ENCODE peak calls at places on chromosomes 16 and 17, in eight cellular contexts. One of them, this sample, is unnamed. For H3K36me3, the result is how much of the 10 kb centered on the place peaks cover.

GRCh38 chr17:70313031-70313430 is 143.7 kb downstream of the KCNJ2 start:
- DNase-seq in PC-9: no peak
- DNase-seq in IMR-90: peak
- DNase-seq in CD4-positive, CD25-positive, alpha-beta regulatory T cell: no peak
- DNase-seq in psoas muscle: no peak
- DNase-seq in HCT116: no peak
- DNase-seq in adipocyte: no peak
- DNase-seq in tibial artery: no peak
- DNase-seq in this sample: peak

GRCh38 chr17:259341-259976 is 78.0 kb upstream of the DOC2B start:
- DNase-seq in PC-9: no peak
- DNase-seq in IMR-90: no peak
- DNase-seq in CD4-positive, CD25-positive, alpha-beta regulatory T cell: no peak
- DNase-seq in psoas muscle: no peak
- DNase-seq in HCT116: no peak
- DNase-seq in adipocyte: no peak
- DNase-seq in tibial artery: no peak
- DNase-seq in this sample: no peak

GRCh38 chr16:49312389-49312990 is 30.9 kb upstream of the CBLN1 start:
- DNase-seq in PC-9: no peak
- DNase-seq in IMR-90: no peak
- DNase-seq in CD4-positive, CD25-positive, alpha-beta regulatory T cell: no peak
- DNase-seq in psoas muscle: no peak
- DNase-seq in HCT116: no peak
- DNase-seq in adipocyte: no peak
- DNase-seq in tibial artery: no peak
- DNase-seq in this sample: no peak

GRCh38 chr17:36475346-36475970 is 11.0 kb upstream of the ZNHIT3 start:
- DNase-seq in PC-9: no peak
- DNase-seq in IMR-90: no peak
- DNase-seq in CD4-positive, CD25-positive, alpha-beta regulatory T cell: no peak
- DNase-seq in psoas muscle: no peak
- DNase-seq in HCT116: no peak
- DNase-seq in adipocyte: no peak
- DNase-seq in tibial artery: no peak
- DNase-seq in this sample: no peak

GRCh38 chr17:10114931-10115535 is 83.4 kb downstream of the GAS7 start:
- DNase-seq in PC-9: no peak
- DNase-seq in IMR-90: peak
- DNase-seq in CD4-positive, CD25-positive, alpha-beta regulatory T cell: peak
- DNase-seq in psoas muscle: peak
- DNase-seq in HCT116: no peak
- DNase-seq in adipocyte: peak
- DNase-seq in tibial artery: peak
- DNase-seq in this sample: peak

GRCh38 chr17:27244019-27244418 is 49.9 kb upstream of the WSB1 start:
- DNase-seq in PC-9: no peak
- DNase-seq in IMR-90: no peak
- DNase-seq in CD4-positive, CD25-positive, alpha-beta regulatory T cell: no peak
- DNase-seq in psoas muscle: no peak
- DNase-seq in HCT116: no peak
- DNase-seq in adipocyte: no peak
- DNase-seq in tibial artery: no peak
- DNase-seq in this sample: no peak

GRCh38 chr16:28181557-28181914 is 30.2 kb downstream of the XPO6 start:
- DNase-seq in PC-9: peak
- DNase-seq in IMR-90: peak
- DNase-seq in CD4-positive, CD25-positive, alpha-beta regulatory T cell: no peak
- DNase-seq in psoas muscle: no peak
- DNase-seq in HCT116: peak
- DNase-seq in adipocyte: peak
- DNase-seq in tibial artery: peak
- DNase-seq in this sample: peak

GRCh38 chr16:53773150-53773846 is 69.3 kb downstream of the FTO start:
- DNase-seq in PC-9: peak
- DNase-seq in IMR-90: peak
- DNase-seq in CD4-positive, CD25-positive, alpha-beta regulatory T cell: peak
- DNase-seq in psoas muscle: no peak
- DNase-seq in HCT116: no peak
- DNase-seq in adipocyte: peak
- DNase-seq in tibial artery: no peak
- DNase-seq in this sample: peak

GRCh38 chr17:69594641-69595040 is 180.1 kb downstream of the MAP2K6 start:
- DNase-seq in PC-9: no peak
- DNase-seq in IMR-90: no peak
- DNase-seq in CD4-positive, CD25-positive, alpha-beta regulatory T cell: no peak
- DNase-seq in psoas muscle: no peak
- DNase-seq in HCT116: no peak
- DNase-seq in adipocyte: no peak
- DNase-seq in tibial artery: no peak
- DNase-seq in this sample: no peak

GRCh38 chr17:29561541-29562517 is 5.0 kb downstream of the ABHD15 start:
- DNase-seq in PC-9: no peak
- DNase-seq in IMR-90: no peak
- DNase-seq in CD4-positive, CD25-positive, alpha-beta regulatory T cell: no peak
- DNase-seq in psoas muscle: peak
- DNase-seq in HCT116: no peak
- DNase-seq in adipocyte: no peak
- DNase-seq in tibial artery: no peak
- DNase-seq in this sample: no peak

DNA sequence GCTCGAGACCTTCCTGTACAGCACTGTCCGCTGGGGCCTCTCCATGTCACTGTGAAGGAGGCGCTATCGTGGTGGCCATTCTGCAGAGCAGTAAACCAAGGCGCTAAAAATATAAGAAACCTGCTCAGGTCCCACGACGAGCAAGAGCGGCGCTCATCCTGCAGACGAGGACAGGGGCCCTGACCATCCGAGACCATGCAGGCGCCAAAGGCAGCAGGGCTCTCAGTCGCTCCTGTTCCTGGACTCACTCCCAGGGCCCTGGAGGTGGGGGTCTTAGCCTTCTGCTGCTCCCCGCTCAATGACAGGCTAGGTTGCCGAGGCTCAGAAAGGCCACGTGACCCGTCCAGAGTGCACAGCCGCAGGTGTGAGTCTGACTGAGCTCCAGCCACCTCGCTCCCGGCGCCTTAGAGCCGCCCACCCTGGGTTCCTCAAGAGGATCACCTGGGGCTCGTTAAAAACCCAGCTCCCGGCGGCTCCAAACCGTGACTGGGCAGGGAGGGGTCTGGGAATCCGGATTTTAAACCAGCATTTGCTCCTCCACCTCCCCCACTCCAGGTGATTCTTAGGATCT is 503 bp upstream of the ATP2C2 start:
- DNase-seq in PC-9: no peak
- DNase-seq in IMR-90: no peak
- DNase-seq in CD4-positive, CD25-positive, alpha-beta regulatory T cell: no peak
- DNase-seq in psoas muscle: no peak
- DNase-seq in HCT116: no peak
- DNase-seq in adipocyte: no peak
- DNase-seq in tibial artery: no peak
- DNase-seq in this sample: no peak
- H3K4me3 ChIP-seq in PC-9: peak
- H3K4me3 ChIP-seq in IMR-90: no peak
- H3K4me3 ChIP-seq in CD4-positive, CD25-positive, alpha-beta regulatory T cell: no peak
- H3K4me3 ChIP-seq in psoas muscle: no peak
- H3K4me3 ChIP-seq in HCT116: peak
- H3K4me3 ChIP-seq in adipocyte: no peak
- H3K4me3 ChIP-seq in tibial artery: no peak
- H3K4me3 ChIP-seq in this sample: no peak

GRCh38 chr16:87330257-87330624 is 13.0 kb upstream of the C16orf95 start:
- DNase-seq in PC-9: no peak
- DNase-seq in IMR-90: no peak
- DNase-seq in CD4-positive, CD25-positive, alpha-beta regulatory T cell: no peak
- DNase-seq in psoas muscle: peak
- DNase-seq in HCT116: no peak
- DNase-seq in adipocyte: no peak
- DNase-seq in tibial artery: no peak
- DNase-seq in this sample: no peak
- H3K36me3 ChIP-seq in PC-9: under half
- H3K36me3 ChIP-seq in IMR-90: under half
- H3K36me3 ChIP-seq in CD4-positive, CD25-positive, alpha-beta regulatory T cell: under half
- H3K36me3 ChIP-seq in psoas muscle: under half
- H3K36me3 ChIP-seq in HCT116: under half
- H3K36me3 ChIP-seq in adipocyte: half or more
- H3K36me3 ChIP-seq in tibial artery: half or more
- H3K36me3 ChIP-seq in this sample: under half

GRCh38 chr17:1577657-1578428 is 15.3 kb upstream of the PITPNA start:
- DNase-seq in PC-9: no peak
- DNase-seq in IMR-90: no peak
- DNase-seq in CD4-positive, CD25-positive, alpha-beta regulatory T cell: no peak
- DNase-seq in psoas muscle: peak
- DNase-seq in HCT116: no peak
- DNase-seq in adipocyte: no peak
- DNase-seq in tibial artery: no peak
- DNase-seq in this sample: no peak

GRCh38 chr17:1574697-1575471 is 12.3 kb upstream of the PITPNA start:
- DNase-seq in PC-9: no peak
- DNase-seq in IMR-90: no peak
- DNase-seq in CD4-positive, CD25-positive, alpha-beta regulatory T cell: no peak
- DNase-seq in psoas muscle: peak
- DNase-seq in HCT116: no peak
- DNase-seq in adipocyte: no peak
- DNase-seq in tibial artery: no peak
- DNase-seq in this sample: no peak

GRCh38 chr17:1576500-1576899 is 13.9 kb upstream of the PITPNA start:
- DNase-seq in PC-9: peak
- DNase-seq in IMR-90: no peak
- DNase-seq in CD4-positive, CD25-positive, alpha-beta regulatory T cell: no peak
- DNase-seq in psoas muscle: peak
- DNase-seq in HCT116: no peak
- DNase-seq in adipocyte: no peak
- DNase-seq in tibial artery: no peak
- DNase-seq in this sample: no peak

GRCh38 chr17:1573932-1574696 is 11.5 kb upstream of the PITPNA start:
- DNase-seq in PC-9: peak
- DNase-seq in IMR-90: peak
- DNase-seq in CD4-positive, CD25-positive, alpha-beta regulatory T cell: peak
- DNase-seq in psoas muscle: peak
- DNase-seq in HCT116: peak
- DNase-seq in adipocyte: peak
- DNase-seq in tibial artery: peak
- DNase-seq in this sample: peak

DNA sequence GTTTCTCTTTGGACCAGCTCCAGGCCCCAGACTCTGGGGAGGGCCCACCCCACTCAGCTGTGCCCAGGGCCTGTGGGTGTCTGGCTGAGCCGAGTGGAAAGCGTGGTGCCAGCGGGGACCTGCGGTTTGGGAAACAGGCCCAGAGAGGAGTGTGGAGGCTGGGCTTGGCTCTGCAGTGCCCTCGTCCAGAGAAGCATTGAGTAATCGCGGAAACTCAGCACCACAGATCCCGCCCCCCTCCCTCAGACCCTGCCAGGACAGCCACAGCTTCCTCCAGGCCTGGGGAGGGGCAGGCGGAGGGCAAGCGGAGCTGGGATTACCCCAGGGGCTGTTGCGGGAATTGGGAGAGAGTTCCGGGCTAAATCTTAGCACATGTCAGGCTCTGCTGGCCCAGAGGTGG is 14.6 kb upstream of the PITPNA start:
- DNase-seq in PC-9: peak
- DNase-seq in IMR-90: peak
- DNase-seq in CD4-positive, CD25-positive, alpha-beta regulatory T cell: no peak
- DNase-seq in psoas muscle: peak
- DNase-seq in HCT116: no peak
- DNase-seq in adipocyte: peak
- DNase-seq in tibial artery: peak
- DNase-seq in this sample: peak
- H3K4me3 ChIP-seq in PC-9: no peak
- H3K4me3 ChIP-seq in IMR-90: no peak
- H3K4me3 ChIP-seq in CD4-positive, CD25-positive, alpha-beta regulatory T cell: no peak
- H3K4me3 ChIP-seq in psoas muscle: peak
- H3K4me3 ChIP-seq in HCT116: no peak
- H3K4me3 ChIP-seq in adipocyte: no peak
- H3K4me3 ChIP-seq in tibial artery: no peak
- H3K4me3 ChIP-seq in this sample: no peak

GRCh38 chr17:32481193-32481592 is 5.6 kb upstream of the CDK5R1 start:
- DNase-seq in PC-9: no peak
- DNase-seq in IMR-90: no peak
- DNase-seq in CD4-positive, CD25-positive, alpha-beta regulatory T cell: no peak
- DNase-seq in psoas muscle: no peak
- DNase-seq in HCT116: no peak
- DNase-seq in adipocyte: no peak
- DNase-seq in tibial artery: no peak
- DNase-seq in this sample: no peak
- H3K36me3 ChIP-seq in PC-9: under half
- H3K36me3 ChIP-seq in IMR-90: under half
- H3K36me3 ChIP-seq in CD4-positive, CD25-positive, alpha-beta regulatory T cell: half or more
- H3K36me3 ChIP-seq in psoas muscle: under half
- H3K36me3 ChIP-seq in HCT116: half or more
- H3K36me3 ChIP-seq in adipocyte: half or more
- H3K36me3 ChIP-seq in tibial artery: half or more
- H3K36me3 ChIP-seq in this sample: half or more

This sample was measured in MG63.